ENCODE peak calls at places on chromosomes 5 and 9, in ten cellular contexts. B is epithelial cell of proximal tubule, O is RPMI7951, N is AML-193, W is skeletal muscle cell, T is iPS DF 19.7, P is astrocyte of the cerebellum, L is endothelial cell, H is GM23248, D is iris pigment epithelial cell. F is an unnamed sample.

GRCh38 chr5:141940695-141941271 is 17.1 kb downstream of the DELE1 start:
- DNase-seq in B (no peak), O (peak; percentile 43), N (peak; percentile 22), W (no peak), T (no peak), P (peak; percentile 87), L (no peak), H (peak; percentile 80), D (no peak), F (no peak)

GRCh38 chr5:148237795-148238194 is 530 bp upstream of the MARCOL start:
- DNase-seq in B (no peak), O (no peak), N (no peak), W (no peak), T (no peak), P (no peak), L (no peak), H (no peak), D (no peak), F (no peak)

GRCh38 chr9:136122425-136123383 is 4.0 kb upstream of the TMEM250 start:
- DNase-seq in B (no peak), O (peak; percentile 36), N (peak; percentile 43), W (no peak), T (no peak), P (no peak), L (peak; percentile 79), H (peak; percentile 74), D (peak; percentile 39), F (no peak)

GRCh38 chr9:134994926-134995791 is 77.4 kb upstream of the FCN1 start:
- DNase-seq in B (no peak), O (no peak), N (no peak), W (no peak), T (no peak), P (no peak), L (no peak), H (peak; percentile 7), D (no peak), F (no peak)

GRCh38 chr9:75169623-75170022 is 81.3 kb downstream of the OSTF1 start:
- DNase-seq in B (no peak), O (peak; percentile 54), N (no peak), W (no peak), T (no peak), P (no peak), L (no peak), H (peak; percentile 47), D (peak; percentile 53), F (no peak)

GRCh38 chr5:109958082-109958481 is 268.4 kb downstream of the MAN2A1 start:
- DNase-seq in B (no peak), O (no peak), N (no peak), W (no peak), T (no peak), P (no peak), L (no peak), H (no peak), D (no peak), F (no peak)

GRCh38 chr5:157266286-157267007 is 524 bp downstream of the CYFIP2 start:
- DNase-seq in B (no peak), O (no peak), N (no peak), W (no peak), T (no peak), P (no peak), L (peak; percentile 18), H (peak; percentile 8), D (no peak), F (no peak)

GRCh38 chr9:110364451-110364850 is 26.8 kb upstream of the TXNDC8 start:
- DNase-seq in B (no peak), O (no peak), N (no peak), W (no peak), T (no peak), P (no peak), L (no peak), H (no peak), D (no peak), F (no peak)

GRCh38 chr9:37618817-37619216 is 26.4 kb upstream of the TOMM5 start:
- DNase-seq in B (no peak), O (no peak), N (no peak), W (no peak), T (no peak), P (no peak), L (no peak), H (peak; percentile 82), D (peak; percentile 64), F (no peak)

GRCh38 chr5:82164957-82165698 is 113.0 kb downstream of the RPS23 start:
- DNase-seq in B (no peak), O (peak; percentile 42), N (no peak), W (peak; percentile 80), T (no peak), P (no peak), L (no peak), H (peak; percentile 34), D (peak; percentile 84), F (peak; percentile 79)

GRCh38 chr5:128649183-128649582 is 111.1 kb upstream of the FBN2 start:
- DNase-seq in B (no peak), O (no peak), N (no peak), W (peak; percentile 46), T (no peak), P (no peak), L (no peak), H (peak; percentile 30), D (peak; percentile 90), F (no peak)

GRCh38 chr5:128227984-128228383 is 144.4 kb downstream of the SLC12A2 start:
- DNase-seq in B (peak; percentile 67), O (peak; percentile 61), N (no peak), W (peak; percentile 92), T (no peak), P (peak; percentile 98), L (no peak), H (peak; percentile 95), D (peak; percentile 96), F (peak; percentile 76)

GRCh38 chr5:143245929-143246561 is 157.4 kb downstream of the NR3C1 start:
- DNase-seq in B (peak; percentile 76), O (peak; percentile 99), N (no peak), W (peak; percentile 82), T (no peak), P (peak; percentile 84), L (no peak), H (peak; percentile 97), D (peak; percentile 97), F (peak; percentile 60)

GRCh38 chr5:39176740-39177628 is 42.4 kb downstream of the FYB1 start:
- DNase-seq in B (no peak), O (no peak), N (no peak), W (no peak), T (no peak), P (no peak), L (no peak), H (no peak), D (no peak), F (no peak)

GRCh38 chr5:172168311-172168710 is 19.7 kb downstream of the STK10 start:
- DNase-seq in B (no peak), O (peak; percentile 70), N (no peak), W (no peak), T (no peak), P (no peak), L (no peak), H (no peak), D (no peak), F (no peak)

GRCh38 chr5:138438003-138438723 is 694 bp upstream of the REEP2 start:
- DNase-seq in B (no peak), O (no peak), N (no peak), W (no peak), T (no peak), P (no peak), L (no peak), H (no peak), D (no peak), F (no peak)

GRCh38 chr5:132439521-132440206 is 50.9 kb downstream of the IRF1 start:
- DNase-seq in B (peak; percentile 36), O (peak; percentile 89), N (no peak), W (peak; percentile 87), T (no peak), P (peak; percentile 87), L (no peak), H (peak; percentile 97), D (peak; percentile 97), F (no peak)

GRCh38 chr5:1949253-1949652 is 66.5 kb upstream of the IRX4 start:
- DNase-seq in B (no peak), O (no peak), N (no peak), W (no peak), T (no peak), P (no peak), L (no peak), H (no peak), D (no peak), F (no peak)

GRCh38 chr5:124783794-124784193 is 37.4 kb upstream of the ZNF608 start:
- DNase-seq in B (no peak), O (peak; percentile 2), N (no peak), W (peak; percentile 49), T (no peak), P (no peak), L (no peak), H (peak; percentile 84), D (peak; percentile 76), F (no peak)

GRCh38 chr5:60260658-60261057 is 367.1 kb upstream of the PDE4D start:
- DNase-seq in B (no peak), O (peak; percentile 11), N (no peak), W (no peak), T (no peak), P (no peak), L (no peak), H (no peak), D (no peak), F (no peak)

GRCh38 chr9:130034570-130034969 is 8.4 kb downstream of the FNBP1 start:
- DNase-seq in B (no peak), O (peak; percentile 37), N (no peak), W (peak; percentile 43), T (no peak), P (peak; percentile 54), L (no peak), H (peak; percentile 92), D (peak; percentile 90), F (no peak)

GRCh38 chr5:124628721-124629596 is 117.5 kb downstream of the ZNF608 start:
- DNase-seq in B (peak; percentile 86), O (peak; percentile 98), N (no peak), W (peak; percentile 98), T (no peak), P (peak; percentile 90), L (no peak), H (peak; percentile 98), D (peak; percentile 97), F (peak; percentile 81)

GRCh38 chr9:89732952-89733349 is 128.1 kb downstream of the GADD45G start:
- DNase-seq in B (no peak), O (no peak), N (no peak), W (no peak), T (no peak), P (no peak), L (no peak), H (no peak), D (no peak), F (no peak)

GRCh38 chr5:115842089-115842881 is 550 bp downstream of the AP3S1 start:
- DNase-seq in B (no peak), O (peak; percentile 66), N (peak; percentile 40), W (peak; percentile 16), T (no peak), P (no peak), L (peak; percentile 75), H (peak; percentile 82), D (no peak), F (no peak)